ENCODE peak calls at places on chromosomes 13 and 19, in eight cellular contexts. F is fibroblast of lung, R is IMR-90, Q is thoracic aorta, Z is adrenal gland, C is AG04450, W is esophagus squamous epithelium, E is breast epithelium. L is an unnamed sample.

GRCh38 chr13:39253774-39254173 is 215.5 kb downstream of the NHLRC3 start:
- DNase-seq in F (peak; percentile 65), R (peak; percentile 59), Q (no peak), Z (no peak), C (peak; percentile 2), W (no peak), E (no peak), L (peak; percentile 42)

GRCh38 chr19:10270180-10270615 is 722 bp upstream of the ICAM1 start:
- DNase-seq in F (no peak), R (no peak), Q (no peak), Z (peak; percentile 84), C (no peak), W (no peak), E (no peak), L (no peak)

GRCh38 chr19:33063356-33064116 is 1.2 kb downstream of the RHPN2 start:
- DNase-seq in F (peak; percentile 33), R (peak; percentile 30), Q (no peak), Z (no peak), C (no peak), W (no peak), E (no peak), L (no peak)

GRCh38 chr13:61466280-61466679 is 50.6 kb upstream of the PCDH20 start:
- DNase-seq in F (no peak), R (no peak), Q (no peak), Z (no peak), C (no peak), W (no peak), E (no peak), L (no peak)

GRCh38 chr19:48982280-48982679 is 10.8 kb downstream of the GYS1 start:
- DNase-seq in F (no peak), R (no peak), Q (no peak), Z (no peak), C (no peak), W (no peak), E (no peak), L (no peak)

GRCh38 chr19:14497347-14497921 is 1.5 kb upstream of the GIPC1 start:
- DNase-seq in F (no peak), R (no peak), Q (no peak), Z (no peak), C (no peak), W (no peak), E (no peak), L (no peak)

GRCh38 chr13:20940083-20940482 is 37.5 kb upstream of the XPO4 start:
- DNase-seq in F (peak; percentile 67), R (peak; percentile 83), Q (no peak), Z (no peak), C (peak; percentile 4), W (no peak), E (no peak), L (no peak)

GRCh38 chr19:51020988-51021651 is 1.6 kb upstream of the KLK10 start:
- DNase-seq in F (peak; percentile 56), R (peak; percentile 51), Q (no peak), Z (peak; percentile 61), C (peak; percentile 7), W (no peak), E (no peak), L (peak; percentile 49)

GRCh38 chr13:44281252-44282000 is 92.2 kb upstream of the SERP2 start:
- DNase-seq in F (no peak), R (no peak), Q (no peak), Z (no peak), C (no peak), W (no peak), E (no peak), L (no peak)

GRCh38 chr19:51590441-51590840 is 19.4 kb downstream of the ZNF175 start:
- DNase-seq in F (no peak), R (no peak), Q (no peak), Z (no peak), C (no peak), W (no peak), E (no peak), L (no peak)

GRCh38 chr13:97005631-97006262 is 11.5 kb upstream of the OXGR1 start:
- DNase-seq in F (peak; percentile 63), R (peak; percentile 76), Q (no peak), Z (no peak), C (peak; percentile 4), W (no peak), E (no peak), L (peak; percentile 40)

GRCh38 chr19:35106291-35106583 is 9.4 kb upstream of the FXYD3 start:
- DNase-seq in F (no peak), R (no peak), Q (no peak), Z (no peak), C (no peak), W (no peak), E (no peak), L (no peak)

GRCh38 chr13:34412817-34413365 is 529.2 kb upstream of the NBEA start:
- DNase-seq in F (no peak), R (no peak), Q (no peak), Z (no peak), C (no peak), W (no peak), E (no peak), L (peak; percentile 41)

GRCh38 chr13:93561553-93561952 is 334.9 kb downstream of the GPC6 start:
- DNase-seq in F (no peak), R (no peak), Q (no peak), Z (no peak), C (no peak), W (no peak), E (no peak), L (no peak)

GRCh38 chr19:33697766-33698165 is 76.0 kb downstream of the CHST8 start:
- DNase-seq in F (no peak), R (no peak), Q (no peak), Z (no peak), C (no peak), W (no peak), E (no peak), L (no peak)

GRCh38 chr19:29380581-29380980 is 145.2 kb upstream of the VSTM2B start:
- DNase-seq in F (no peak), R (no peak), Q (no peak), Z (peak; percentile 23), C (no peak), W (no peak), E (peak; percentile 25), L (no peak)

GRCh38 chr13:27131202-27131623 is 40.4 kb downstream of the USP12 start:
- DNase-seq in F (no peak), R (peak; percentile 55), Q (no peak), Z (no peak), C (no peak), W (no peak), E (no peak), L (no peak)

GRCh38 chr13:113405481-113406300 is 41.8 kb upstream of the GRTP1 start:
- DNase-seq in F (peak; percentile 15), R (no peak), Q (no peak), Z (no peak), C (no peak), W (no peak), E (no peak), L (no peak)

DNA sequence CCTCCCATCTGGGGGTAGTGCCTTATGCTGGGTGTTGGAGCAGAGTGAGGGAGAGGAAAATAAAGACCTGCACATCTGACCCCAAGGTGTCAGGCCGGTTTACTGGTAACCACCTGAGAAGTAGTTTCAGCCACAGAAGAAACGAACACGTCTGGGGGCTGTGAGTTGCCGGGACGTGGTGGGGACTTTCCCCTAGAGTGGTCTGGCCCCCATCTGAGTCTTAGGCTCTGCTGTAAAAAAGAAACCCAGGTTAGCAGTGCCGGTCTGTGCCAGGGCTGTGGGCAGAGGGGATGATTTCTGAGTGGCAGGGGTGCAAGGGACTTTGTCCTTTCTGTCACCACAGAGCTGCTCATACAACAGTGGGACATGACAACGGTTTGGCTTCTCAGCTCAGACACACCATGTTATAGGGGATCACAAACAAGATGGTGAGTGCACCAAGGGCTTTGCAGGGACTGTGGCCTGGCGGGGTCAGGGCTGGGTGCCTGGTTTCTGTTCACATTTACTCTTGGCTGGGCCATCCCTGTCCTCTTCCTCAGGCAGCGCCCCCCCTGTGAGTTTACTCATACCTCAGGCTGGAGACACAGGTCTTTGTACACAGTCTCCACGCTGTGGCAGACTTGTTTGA is 9.0 kb downstream of the GCDH start:
- DNase-seq in F (no peak), R (no peak), Q (no peak), Z (no peak), C (no peak), W (no peak), E (no peak), L (no peak)
- TF ChIP-seq CTCF in F (no peak), R (no peak), Q (no peak), Z (no peak), C (no peak), W (no peak), E (no peak), L (no peak)

GRCh38 chr19:3003046-3003445 is 25.7 kb downstream of the TLE6 start:
- DNase-seq in F (no peak), R (no peak), Q (no peak), Z (no peak), C (no peak), W (no peak), E (no peak), L (no peak)
- H3K27me3 ChIP-seq in F (no peaks in the 10 kb centered on the region), R (peaks cover 9% of the 10 kb centered on the region), Q (no peaks in the 10 kb centered on the region), Z (no peaks in the 10 kb centered on the region), C (no peaks in the 10 kb centered on the region), W (no peaks in the 10 kb centered on the region), E (no peaks in the 10 kb centered on the region), L (no peaks in the 10 kb centered on the region)

GRCh38 chr19:3882041-3882384 is 1.5 kb downstream of the ATCAY start:
- DNase-seq in F (no peak), R (no peak), Q (no peak), Z (no peak), C (no peak), W (no peak), E (no peak), L (no peak)
- H3K4me3 ChIP-seq in F (no peak overlapping the region), R (no peak overlapping the region), Q (no peak overlapping the region), Z (no peak overlapping the region), C (no peak overlapping the region), W (no peak overlapping the region), E (no peak overlapping the region), L (no peak overlapping the region)

GRCh38 chr19:19663292-19664120 is at the start of gene ATP13A1:
- DNase-seq in F (peak; percentile 98), R (peak; percentile 97), Q (peak; percentile 90), Z (peak; percentile 98), C (peak; percentile 94), W (peak; percentile 92), E (peak; percentile 94), L (peak; percentile 92)
- TF ChIP-seq CTCF in F (no peak), R (no peak), Q (peak; percentile 12), Z (no peak), C (no peak), W (peak; percentile 41), E (no peak), L (peak; percentile 13)

DNA sequence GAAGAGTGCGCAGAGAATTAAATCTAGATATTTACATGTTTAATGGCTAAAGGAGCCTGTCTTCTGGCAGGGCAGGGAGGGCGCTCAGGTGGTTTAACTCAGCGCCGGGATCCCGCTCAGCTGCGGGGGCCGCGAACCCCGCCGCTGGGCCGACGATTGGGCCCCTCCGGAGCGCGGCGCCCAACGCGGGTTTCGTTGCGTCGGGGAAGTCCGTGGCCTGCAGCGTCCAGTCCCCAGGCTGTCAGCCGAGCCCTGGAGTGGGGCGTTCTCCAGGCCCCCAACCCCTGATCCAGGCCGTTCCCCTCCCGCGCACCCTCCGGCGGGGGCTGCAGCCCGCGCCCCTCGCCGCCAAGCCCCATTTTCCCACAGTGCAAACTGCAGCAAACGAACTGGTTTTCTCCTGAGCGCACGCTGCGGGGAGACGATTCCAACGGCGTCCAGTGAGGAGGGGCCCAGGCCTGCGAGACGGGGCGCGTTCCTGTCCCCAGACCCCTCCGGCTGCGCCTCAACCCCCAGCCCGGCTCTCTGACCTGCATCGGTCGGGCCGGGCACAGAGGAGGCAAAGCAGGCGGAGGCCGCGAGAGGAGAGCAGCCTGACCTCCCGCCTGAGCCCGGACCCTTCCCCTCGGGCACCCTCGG is 4.5 kb upstream of the ONECUT3 start:
- DNase-seq in F (no peak), R (no peak), Q (no peak), Z (no peak), C (no peak), W (no peak), E (no peak), L (no peak)
- H3K27me3 ChIP-seq in F (peaks cover 46% of the 10 kb centered on the region), R (peaks cover 65% of the 10 kb centered on the region), Q (peaks cover 18% of the 10 kb centered on the region), Z (peaks cover 83% of the 10 kb centered on the region), C (peaks cover 61% of the 10 kb centered on the region), W (peaks cover 100% of the 10 kb centered on the region), E (peaks cover 93% of the 10 kb centered on the region), L (peaks cover 72% of the 10 kb centered on the region)

L was measured in brain microvascular endothelial cell.